ENCODE peak calls at places on chromosomes 12 and 14, in six cellular contexts. O is NCI-H2081; S is lower leg skin; B is cardiac muscle cell; A is naive thymus-derived CD8-positive, alpha-beta T cell; F is activated T-helper 1 cell treated with anti-CD3 and anti-CD28 coated beads, Interleukin-2, amount 50 U/mL, for 16 hours. Y is an unnamed sample.

GRCh38 chr14:60686865-60687264 is 37.3 kb downstream of the SIX4 start:
- DNase-seq in O (peak; percentile 7), S (no peak), B (no peak), A (no peak), F (no peak), Y (no peak)

GRCh38 chr14:21860172-21860571 is 186.6 kb upstream of the OR4E1 start:
- DNase-seq in O (no peak), S (no peak), B (peak; percentile 23), A (peak; percentile 28), F (no peak), Y (no peak)

GRCh38 chr12:115337693-115338543 is 653.9 kb upstream of the TBX3 start:
- DNase-seq in O (no peak), S (peak; percentile 83), B (no peak), A (no peak), F (no peak), Y (no peak)

GRCh38 chr12:49461221-49461620 is 77.6 kb upstream of the KCNH3 start:
- DNase-seq in O (no peak), S (no peak), B (no peak), A (no peak), F (no peak), Y (no peak)

GRCh38 chr12:120733574-120733973 is 7.9 kb downstream of the ACADS start:
- DNase-seq in O (no peak), S (no peak), B (no peak), A (no peak), F (no peak), Y (no peak)

GRCh38 chr12:79897617-79898016 is 37.3 kb downstream of the PPP1R12A start:
- DNase-seq in O (no peak), S (no peak), B (no peak), A (no peak), F (no peak), Y (no peak)

GRCh38 chr12:56763753-56764657 is 881 bp downstream of the HSD17B6 start:
- DNase-seq in O (no peak), S (no peak), B (no peak), A (no peak), F (no peak), Y (no peak)

GRCh38 chr12:119115296-119115905 is 63.3 kb upstream of the HSPB8 start:
- DNase-seq in O (peak; percentile 53), S (peak; percentile 26), B (peak; percentile 81), A (no peak), F (no peak), Y (peak; percentile 42)

GRCh38 chr12:51814311-51815088 is 34.0 kb downstream of the FIGNL2 start:
- DNase-seq in O (peak; percentile 67), S (no peak), B (peak; percentile 83), A (peak; percentile 60), F (peak; percentile 35), Y (peak; percentile 41)

GRCh38 chr12:93427779-93428564 is 13.8 kb downstream of the UBE2N start:
- DNase-seq in O (no peak), S (no peak), B (no peak), A (no peak), F (no peak), Y (no peak)

GRCh38 chr12:26327975-26328635 is 132.7 kb downstream of the SSPN start:
- DNase-seq in O (no peak), S (no peak), B (no peak), A (no peak), F (no peak), Y (no peak)

GRCh38 chr14:106141242-106142220 is 615.1 kb downstream of the TMEM121 start:
- DNase-seq in O (no peak), S (no peak), B (no peak), A (peak; percentile 21), F (no peak), Y (no peak)

GRCh38 chr14:84806627-84807026 is 723.3 kb upstream of the FLRT2 start:
- DNase-seq in O (no peak), S (no peak), B (no peak), A (no peak), F (no peak), Y (no peak)

GRCh38 chr12:106126441-106127288 is 12.1 kb downstream of the NUAK1 start:
- DNase-seq in O (no peak), S (peak; percentile 67), B (no peak), A (no peak), F (no peak), Y (no peak)

GRCh38 chr14:27686137-27686536 is 1080.5 kb upstream of the FOXG1 start:
- DNase-seq in O (no peak), S (no peak), B (no peak), A (no peak), F (no peak), Y (no peak)

GRCh38 chr12:102948941-102949352 is 8.5 kb upstream of the ASCL1 start:
- DNase-seq in O (peak; percentile 85), S (peak; percentile 23), B (peak; percentile 59), A (peak; percentile 46), F (no peak), Y (peak; percentile 47)

GRCh38 chr14:71021347-71022014 is 114.2 kb downstream of the PCNX1 start:
- DNase-seq in O (no peak), S (no peak), B (no peak), A (no peak), F (no peak), Y (no peak)

GRCh38 chr14:77883479-77884238 is 83.8 kb downstream of the ADCK1 start:
- DNase-seq in O (peak; percentile 80), S (no peak), B (no peak), A (no peak), F (no peak), Y (no peak)

GRCh38 chr14:40292664-40293063 is 860.4 kb upstream of the FBXO33 start:
- DNase-seq in O (no peak), S (no peak), B (no peak), A (no peak), F (no peak), Y (no peak)

GRCh38 chr12:31586703-31587102 is 4.2 kb downstream of the DENND5B start:
- DNase-seq in O (no peak), S (no peak), B (no peak), A (no peak), F (no peak), Y (no peak)

GRCh38 chr12:5616854-5617253 is 184.9 kb downstream of the NTF3 start:
- DNase-seq in O (no peak), S (no peak), B (no peak), A (no peak), F (no peak), Y (no peak)

GRCh38 chr12:102169922-102170698 is 27.5 kb downstream of the PMCH start:
- DNase-seq in O (peak; percentile 44), S (no peak), B (peak; percentile 42), A (no peak), F (no peak), Y (no peak)

GRCh38 chr14:102206901-102207300 is 67.2 kb downstream of the WDR20 start:
- DNase-seq in O (peak; percentile 79), S (no peak), B (no peak), A (no peak), F (no peak), Y (no peak)

GRCh38 chr14:28344381-28344780 is 422.2 kb upstream of the FOXG1 start:
- DNase-seq in O (no peak), S (no peak), B (no peak), A (no peak), F (no peak), Y (no peak)

GRCh38 chr12:13147688-13148531 is 44.4 kb upstream of the GSG1 start:
- DNase-seq in O (no peak), S (no peak), B (no peak), A (no peak), F (no peak), Y (no peak)

GRCh38 chr12:49647827-49648721 is 24.7 kb downstream of the PRPF40B start:
- DNase-seq in O (no peak), S (no peak), B (no peak), A (no peak), F (no peak), Y (no peak)

GRCh38 chr14:92645841-92646478 is 102.5 kb downstream of the LGMN start:
- DNase-seq in O (no peak), S (no peak), B (no peak), A (no peak), F (no peak), Y (no peak)

GRCh38 chr12:119659289-119659897 is 8.5 kb upstream of the PRKAB1 start:
- DNase-seq in O (peak; percentile 43), S (no peak), B (peak; percentile 49), A (peak; percentile 41), F (no peak), Y (peak; percentile 7)

GRCh38 chr12:122413516-122414404 is 8.7 kb downstream of the CLIP1 start:
- DNase-seq in O (no peak), S (no peak), B (no peak), A (no peak), F (no peak), Y (no peak)

GRCh38 chr12:13377698-13378097 is 181.2 kb downstream of the EMP1 start:
- DNase-seq in O (no peak), S (no peak), B (no peak), A (no peak), F (no peak), Y (no peak)

GRCh38 chr14:71629765-71630502 is 302.3 kb upstream of the RGS6 start:
- DNase-seq in O (no peak), S (no peak), B (no peak), A (no peak), F (no peak), Y (no peak)

GRCh38 chr14:106879241-106879640 is 1352.9 kb downstream of the TMEM121 start:
- DNase-seq in O (no peak), S (no peak), B (no peak), A (peak; percentile 28), F (no peak), Y (no peak)

GRCh38 chr14:53016491-53016890 is 65.6 kb upstream of the FERMT2 start:
- DNase-seq in O (no peak), S (no peak), B (no peak), A (no peak), F (no peak), Y (no peak)

GRCh38 chr12:118356809-118357326 is 15.8 kb downstream of the TAOK3 start:
- DNase-seq in O (no peak), S (no peak), B (no peak), A (no peak), F (no peak), Y (no peak)

GRCh38 chr12:68537571-68537970 is 73.1 kb upstream of the RAP1B start:
- DNase-seq in O (no peak), S (no peak), B (no peak), A (no peak), F (no peak), Y (no peak)

GRCh38 chr14:104639889-104640548 is 35.4 kb upstream of the TMEM179 start:
- DNase-seq in O (peak; percentile 42), S (peak; percentile 40), B (peak; percentile 85), A (peak; percentile 48), F (no peak), Y (peak; percentile 55)

GRCh38 chr12:23843958-23844357 is 105.5 kb downstream of the SOX5 start:
- DNase-seq in O (peak; percentile 59), S (no peak), B (no peak), A (no peak), F (no peak), Y (no peak)

Y was measured in NCI-H1092 treated with DMSO at 0.1 percent for 48 hours.